ENCODE peak calls at places on chromosomes 13 and 19, in nine cellular contexts. Y, K, T, E, P, M, X, G and V are unnamed samples.

GRCh38 chr19:38273499-38273898 is 9.1 kb downstream of the SPINT2 start:
- DNase-seq in Y (no peak), K (peak; percentile 84), T (no peak), E (no peak), P (peak; percentile 88), M (no peak), X (peak; percentile 66), G (no peak), V (no peak)

GRCh38 chr13:111946214-111946613 is 120.7 kb upstream of the SOX1 start:
- DNase-seq in Y (no peak), K (no peak), T (no peak), E (no peak), P (no peak), M (no peak), X (no peak), G (no peak), V (no peak)

GRCh38 chr19:29311391-29311790 is 98.4 kb upstream of the UQCRFS1 start:
- DNase-seq in Y (no peak), K (no peak), T (no peak), E (no peak), P (no peak), M (no peak), X (no peak), G (no peak), V (no peak)

GRCh38 chr19:40517248-40517647 is 50.4 kb downstream of the SPTBN4 start:
- DNase-seq in Y (no peak), K (no peak), T (no peak), E (no peak), P (no peak), M (no peak), X (no peak), G (no peak), V (no peak)

GRCh38 chr13:71149498-71150363 is 717.3 kb downstream of the DACH1 start:
- DNase-seq in Y (no peak), K (no peak), T (no peak), E (no peak), P (no peak), M (no peak), X (no peak), G (no peak), V (no peak)

GRCh38 chr19:41995959-41996797 is 2.1 kb upstream of the ATP1A3 start:
- DNase-seq in Y (no peak), K (no peak), T (no peak), E (no peak), P (no peak), M (no peak), X (peak; percentile 63), G (peak; percentile 40), V (no peak)

GRCh38 chr13:113904411-113904810 is 40.5 kb upstream of the GAS6 start:
- DNase-seq in Y (no peak), K (no peak), T (peak; percentile 63), E (peak; percentile 72), P (peak; percentile 82), M (no peak), X (peak; percentile 33), G (peak; percentile 72), V (no peak)

GRCh38 chr19:43527860-43528622 is 1.0 kb upstream of the ETHE1 start:
- DNase-seq in Y (peak; percentile 17), K (no peak), T (no peak), E (peak; percentile 79), P (peak; percentile 66), M (no peak), X (no peak), G (peak; percentile 62), V (no peak)

GRCh38 chr19:39224910-39225309 is 19.9 kb downstream of the IFNL3 start:
- DNase-seq in Y (no peak), K (no peak), T (no peak), E (no peak), P (no peak), M (no peak), X (peak; percentile 49), G (no peak), V (no peak)

GRCh38 chr19:3834349-3835054 is 34.3 kb downstream of the ZFR2 start:
- DNase-seq in Y (no peak), K (no peak), T (no peak), E (no peak), P (no peak), M (no peak), X (no peak), G (no peak), V (no peak)

GRCh38 chr19:38047048-38047435 is 140.0 kb downstream of the SIPA1L3 start:
- DNase-seq in Y (no peak), K (no peak), T (no peak), E (no peak), P (no peak), M (no peak), X (peak; percentile 45), G (no peak), V (peak; percentile 16)

GRCh38 chr13:22173605-22174004 is 502.7 kb downstream of the FGF9 start:
- DNase-seq in Y (no peak), K (no peak), T (no peak), E (no peak), P (no peak), M (no peak), X (peak; percentile 1), G (peak; percentile 65), V (no peak)

GRCh38 chr13:88153353-88153752 is 482.2 kb downstream of the SLITRK5 start:
- DNase-seq in Y (no peak), K (no peak), T (no peak), E (no peak), P (no peak), M (no peak), X (no peak), G (no peak), V (no peak)

GRCh38 chr13:33487575-33488243 is 202.2 kb upstream of the STARD13 start:
- DNase-seq in Y (no peak), K (no peak), T (no peak), E (peak; percentile 65), P (no peak), M (no peak), X (peak; percentile 29), G (peak; percentile 67), V (no peak)

GRCh38 chr19:38852231-38853044 is 2.7 kb upstream of the HNRNPL start:
- DNase-seq in Y (peak; percentile 82), K (peak; percentile 76), T (peak; percentile 77), E (peak; percentile 80), P (peak; percentile 81), M (peak; percentile 84), X (peak; percentile 89), G (peak; percentile 93), V (peak; percentile 39)

GRCh38 chr19:3606174-3606689 is 443 bp downstream of the TBXA2R start:
- DNase-seq in Y (peak; percentile 61), K (no peak), T (peak; percentile 78), E (no peak), P (peak; percentile 79), M (peak; percentile 60), X (no peak), G (peak; percentile 37), V (peak; percentile 28)

GRCh38 chr19:45767881-45768643 is 990 bp downstream of the SIX5 start:
- DNase-seq in Y (peak; percentile 83), K (peak; percentile 79), T (peak; percentile 78), E (peak; percentile 80), P (peak; percentile 72), M (no peak), X (peak; percentile 89), G (peak; percentile 84), V (no peak)

GRCh38 chr19:45770192-45771101 is 1.4 kb upstream of the SIX5 start:
- DNase-seq in Y (peak; percentile 95), K (peak; percentile 99), T (peak; percentile 97), E (peak; percentile 98), P (peak; percentile 98), M (peak; percentile 92), X (peak; percentile 100), G (peak; percentile 98), V (peak; percentile 87)

GRCh38 chr19:45768644-45769053 is 403 bp downstream of the SIX5 start:
- DNase-seq in Y (peak; percentile 76), K (no peak), T (peak; percentile 60), E (no peak), P (no peak), M (peak; percentile 60), X (peak; percentile 79), G (peak; percentile 81), V (no peak)

GRCh38 chr19:45769821-45770191 is 754 bp upstream of the SIX5 start:
- DNase-seq in Y (peak; percentile 78), K (no peak), T (peak; percentile 64), E (no peak), P (peak; percentile 77), M (peak; percentile 83), X (peak; percentile 70), G (peak; percentile 83), V (peak; percentile 85)

GRCh38 chr19:45769054-45769782 is at the start of gene SIX5:
- DNase-seq in Y (peak; percentile 100), K (peak; percentile 98), T (peak; percentile 99), E (peak; percentile 99), P (peak; percentile 99), M (peak; percentile 95), X (peak; percentile 100), G (peak; percentile 98), V (peak; percentile 98)
- H3K4me1 ChIP-seq in Y (peaks cover 19% of the 10 kb centered on the region), K (peaks cover 6% of the 10 kb centered on the region), T (no peaks in the 10 kb centered on the region), E (peaks cover 22% of the 10 kb centered on the region), P (peaks cover 53% of the 10 kb centered on the region), M (no peaks in the 10 kb centered on the region), X (peaks cover 18% of the 10 kb centered on the region), G (peaks cover 5% of the 10 kb centered on the region), V (peaks cover 9% of the 10 kb centered on the region)

DNA sequence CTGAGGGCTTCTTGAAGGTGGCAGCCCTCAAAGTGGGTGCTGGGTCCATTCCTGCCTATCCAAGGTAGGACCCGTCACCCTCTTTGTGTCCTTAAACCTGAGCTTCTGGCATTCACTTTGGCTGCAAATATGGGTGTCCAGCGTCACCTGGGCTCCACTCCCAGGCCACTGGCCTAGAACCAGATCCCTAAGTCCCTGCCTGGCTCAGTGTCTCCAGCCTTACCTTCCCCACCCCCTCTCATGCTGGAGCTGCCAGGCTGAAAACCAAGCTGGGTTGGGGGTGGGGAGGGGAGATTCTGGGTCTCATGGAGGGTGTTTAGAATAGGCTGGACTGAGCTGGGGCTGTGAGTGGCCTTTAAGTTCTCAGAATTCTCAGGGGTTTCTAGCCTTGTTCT is 12.4 kb downstream of the PDE4A start:
- DNase-seq in Y (no peak), K (no peak), T (no peak), E (no peak), P (no peak), M (no peak), X (no peak), G (no peak), V (no peak)
- H3K4me3 ChIP-seq in Y (no peak overlapping the region), K (no peak overlapping the region), T (peak overlapping the region; percentile 51), E (peak overlapping the region; percentile 77), P (peak overlapping the region; percentile 58), M (peak overlapping the region; percentile 45), X (no peak overlapping the region), G (peak overlapping the region; percentile 75), V (no peak overlapping the region)

GRCh38 chr13:36450534-36450933 is 18.2 kb downstream of the CCNA1 start:
- DNase-seq in Y (no peak), K (no peak), T (no peak), E (no peak), P (no peak), M (no peak), X (no peak), G (no peak), V (no peak)
- H3K4me1 ChIP-seq in Y (no peaks in the 10 kb centered on the region), K (no peaks in the 10 kb centered on the region), T (no peaks in the 10 kb centered on the region), E (no peaks in the 10 kb centered on the region), P (no peaks in the 10 kb centered on the region), M (no peaks in the 10 kb centered on the region), X (no peaks in the 10 kb centered on the region), G (no peaks in the 10 kb centered on the region), V (no peaks in the 10 kb centered on the region)

GRCh38 chr13:99356216-99357089 is 49.3 kb upstream of the GPR183 start:
- DNase-seq in Y (peak; percentile 52), K (no peak), T (no peak), E (peak; percentile 71), P (peak; percentile 87), M (peak; percentile 85), X (no peak), G (peak; percentile 17), V (peak; percentile 94)
- H3K4me3 ChIP-seq in Y (no peak overlapping the region), K (no peak overlapping the region), T (no peak overlapping the region), E (peak overlapping the region; percentile 29), P (peak overlapping the region; percentile 11), M (peak overlapping the region; percentile 43), X (no peak overlapping the region), G (no peak overlapping the region), V (peak overlapping the region; percentile 25)